ENCODE peak calls at places on chromosomes 4 and X, in five cellular contexts. One of them, this sample, is unnamed.

GRCh38 chr4:472881-473574 is 25.9 kb downstream of the ZNF721 start:
- DNase-seq in pancreas: no peak
- DNase-seq in left ventricle myocardium inferior: no peak
- DNase-seq in CD4-positive, alpha-beta memory T cell: no peak
- DNase-seq in mesenchymal stem cell: peak; percentile 37
- DNase-seq in this sample: no peak

GRCh38 chrX:27336466-27337091 is 126.6 kb downstream of the PPP4R3C start:
- DNase-seq in CD4-positive, alpha-beta memory T cell: no peak
- DNase-seq in mesenchymal stem cell: peak; percentile 0
- DNase-seq in pancreas: peak; percentile 76
- DNase-seq in left ventricle myocardium inferior: no peak
- DNase-seq in this sample: peak; percentile 16

GRCh38 chrX:48468247-48468671 is 1.8 kb downstream of the SLC38A5 start:
- DNase-seq in left ventricle myocardium inferior: no peak
- DNase-seq in pancreas: peak; percentile 76
- DNase-seq in CD4-positive, alpha-beta memory T cell: no peak
- DNase-seq in mesenchymal stem cell: no peak
- DNase-seq in this sample: no peak

GRCh38 chr4:16195209-16195608 is 31.1 kb downstream of the TAPT1 start:
- DNase-seq in pancreas: no peak
- DNase-seq in CD4-positive, alpha-beta memory T cell: no peak
- DNase-seq in left ventricle myocardium inferior: no peak
- DNase-seq in mesenchymal stem cell: no peak
- DNase-seq in this sample: no peak

GRCh38 chr4:183438458-183439113 is 5.8 kb upstream of the CDKN2AIP start:
- DNase-seq in mesenchymal stem cell: peak; percentile 76
- DNase-seq in left ventricle myocardium inferior: no peak
- DNase-seq in pancreas: no peak
- DNase-seq in CD4-positive, alpha-beta memory T cell: no peak
- DNase-seq in this sample: no peak

GRCh38 chrX:120450163-120450562 is 18.9 kb downstream of the LAMP2 start:
- DNase-seq in CD4-positive, alpha-beta memory T cell: peak; percentile 6
- DNase-seq in left ventricle myocardium inferior: no peak
- DNase-seq in pancreas: no peak
- DNase-seq in mesenchymal stem cell: no peak
- DNase-seq in this sample: no peak

GRCh38 chr4:41799126-41799525 is 50.6 kb upstream of the PHOX2B start:
- DNase-seq in CD4-positive, alpha-beta memory T cell: no peak
- DNase-seq in pancreas: no peak
- DNase-seq in mesenchymal stem cell: no peak
- DNase-seq in left ventricle myocardium inferior: no peak
- DNase-seq in this sample: no peak

GRCh38 chr4:84146300-84146942 is 352.7 kb downstream of the NKX6-1 start:
- DNase-seq in left ventricle myocardium inferior: no peak
- DNase-seq in pancreas: no peak
- DNase-seq in mesenchymal stem cell: no peak
- DNase-seq in CD4-positive, alpha-beta memory T cell: no peak
- DNase-seq in this sample: no peak

GRCh38 chrX:6645216-6645615 is 110.3 kb upstream of the VCX3A start:
- DNase-seq in pancreas: no peak
- DNase-seq in mesenchymal stem cell: no peak
- DNase-seq in CD4-positive, alpha-beta memory T cell: no peak
- DNase-seq in left ventricle myocardium inferior: no peak
- DNase-seq in this sample: no peak

GRCh38 chr4:124212835-124213640 is 499.5 kb downstream of the ANKRD50 start:
- DNase-seq in mesenchymal stem cell: peak; percentile 40
- DNase-seq in CD4-positive, alpha-beta memory T cell: no peak
- DNase-seq in pancreas: no peak
- DNase-seq in left ventricle myocardium inferior: no peak
- DNase-seq in this sample: no peak

GRCh38 chr4:7535094-7535493 is 100.4 kb upstream of the PSAPL1 start:
- DNase-seq in CD4-positive, alpha-beta memory T cell: no peak
- DNase-seq in pancreas: no peak
- DNase-seq in mesenchymal stem cell: no peak
- DNase-seq in left ventricle myocardium inferior: no peak
- DNase-seq in this sample: no peak
- H3K27me3 ChIP-seq in CD4-positive, alpha-beta memory T cell: no peaks in the 10 kb centered on the region
- H3K27me3 ChIP-seq in pancreas: no peaks in the 10 kb centered on the region
- H3K27me3 ChIP-seq in mesenchymal stem cell: peaks cover 6% of the 10 kb centered on the region
- H3K27me3 ChIP-seq in left ventricle myocardium inferior: peaks cover 23% of the 10 kb centered on the region
- H3K27me3 ChIP-seq in this sample: no peaks in the 10 kb centered on the region

GRCh38 chrX:55056820-55057690 is 17.8 kb upstream of the PAGE2B start:
- DNase-seq in CD4-positive, alpha-beta memory T cell: peak; percentile 28
- DNase-seq in left ventricle myocardium inferior: no peak
- DNase-seq in pancreas: no peak
- DNase-seq in mesenchymal stem cell: peak; percentile 60
- DNase-seq in this sample: no peak
- H3K27ac ChIP-seq in CD4-positive, alpha-beta memory T cell: no peak overlapping the region
- H3K27ac ChIP-seq in left ventricle myocardium inferior: no peak overlapping the region
- H3K27ac ChIP-seq in pancreas: no peak overlapping the region
- H3K27ac ChIP-seq in mesenchymal stem cell: no peak overlapping the region
- H3K27ac ChIP-seq in this sample: no peak overlapping the region

DNA sequence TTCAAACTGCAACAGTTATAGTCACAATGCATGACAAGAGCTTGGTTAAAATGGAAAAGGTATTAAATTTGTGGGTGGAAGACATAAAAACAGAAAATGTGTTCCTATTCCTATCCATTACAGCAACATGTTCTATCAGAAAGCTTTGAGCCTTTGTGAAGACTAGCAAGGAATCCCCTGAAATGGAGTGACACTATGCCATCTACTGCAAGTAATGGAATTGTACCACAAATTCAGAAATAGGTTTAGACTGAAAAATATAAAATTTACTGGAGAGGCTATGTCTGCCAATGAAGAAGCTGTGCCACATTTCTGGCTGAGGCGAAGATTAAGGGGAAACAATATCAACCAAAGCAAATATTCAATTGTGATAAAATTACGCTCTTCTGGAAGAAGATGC is 247.9 kb downstream of the ADAM29 start:
- DNase-seq in mesenchymal stem cell: no peak
- DNase-seq in pancreas: no peak
- DNase-seq in CD4-positive, alpha-beta memory T cell: no peak
- DNase-seq in left ventricle myocardium inferior: no peak
- DNase-seq in this sample: no peak
- H3K9me3 ChIP-seq in mesenchymal stem cell: no peaks in the 10 kb centered on the region
- H3K9me3 ChIP-seq in pancreas: no peaks in the 10 kb centered on the region
- H3K9me3 ChIP-seq in CD4-positive, alpha-beta memory T cell: no peaks in the 10 kb centered on the region
- H3K9me3 ChIP-seq in left ventricle myocardium inferior: peaks cover 3% of the 10 kb centered on the region
- H3K9me3 ChIP-seq in this sample: no peaks in the 10 kb centered on the region

DNA sequence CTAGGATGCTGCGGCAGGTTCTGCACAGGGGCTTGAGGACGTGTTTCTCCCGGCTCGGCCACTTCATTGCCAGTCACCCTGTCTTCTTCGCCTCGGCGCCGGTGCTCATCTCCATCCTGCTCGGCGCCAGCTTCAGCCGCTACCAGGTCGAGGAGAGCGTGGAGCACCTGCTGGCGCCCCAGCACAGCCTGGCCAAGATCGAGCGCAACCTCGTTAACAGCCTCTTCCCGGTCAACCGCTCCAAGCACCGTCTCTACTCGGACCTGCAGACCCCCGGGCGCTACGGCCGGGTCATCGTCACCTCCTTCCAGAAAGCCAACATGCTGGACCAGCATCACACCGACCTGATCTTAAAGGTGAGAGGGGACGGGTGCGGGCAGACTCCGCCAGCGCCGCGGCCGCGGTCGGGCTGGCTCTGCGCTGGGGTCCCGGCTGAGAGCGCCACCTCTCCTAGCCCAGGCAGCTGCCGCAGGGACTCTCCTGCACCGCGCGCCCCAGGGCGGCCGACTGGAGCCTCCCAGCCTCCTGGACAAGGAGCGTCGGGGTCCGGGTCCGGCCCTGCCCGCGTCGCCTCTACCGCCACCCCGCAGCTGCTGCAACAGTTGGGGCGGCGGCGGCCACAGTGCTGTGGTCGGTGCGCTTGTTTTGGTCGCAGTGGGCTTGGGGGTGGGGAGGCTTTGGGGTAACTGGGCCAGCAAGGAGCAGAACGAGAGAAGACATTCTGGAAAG is 386 bp downstream of the PTCHD1 start:
- DNase-seq in CD4-positive, alpha-beta memory T cell: no peak
- DNase-seq in pancreas: peak; percentile 63
- DNase-seq in left ventricle myocardium inferior: no peak
- DNase-seq in mesenchymal stem cell: no peak
- DNase-seq in this sample: no peak
- H3K27me3 ChIP-seq in CD4-positive, alpha-beta memory T cell: no peaks in the 10 kb centered on the region
- H3K27me3 ChIP-seq in pancreas: peaks cover 9% of the 10 kb centered on the region
- H3K27me3 ChIP-seq in left ventricle myocardium inferior: peaks cover 77% of the 10 kb centered on the region
- H3K27me3 ChIP-seq in mesenchymal stem cell: peaks cover 74% of the 10 kb centered on the region
- H3K27me3 ChIP-seq in this sample: peaks cover 2% of the 10 kb centered on the region

GRCh38 chr4:38909015-38909414 is 41.4 kb downstream of the FAM114A1 start:
- DNase-seq in left ventricle myocardium inferior: no peak
- DNase-seq in CD4-positive, alpha-beta memory T cell: no peak
- DNase-seq in pancreas: no peak
- DNase-seq in mesenchymal stem cell: no peak
- DNase-seq in this sample: no peak

GRCh38 chr4:38920186-38920585 is 52.6 kb downstream of the FAM114A1 start:
- DNase-seq in left ventricle myocardium inferior: no peak
- DNase-seq in CD4-positive, alpha-beta memory T cell: no peak
- DNase-seq in pancreas: no peak
- DNase-seq in mesenchymal stem cell: no peak
- DNase-seq in this sample: no peak

GRCh38 chr4:38917481-38918025 is 49.9 kb downstream of the FAM114A1 start:
- DNase-seq in CD4-positive, alpha-beta memory T cell: no peak
- DNase-seq in pancreas: no peak
- DNase-seq in left ventricle myocardium inferior: no peak
- DNase-seq in mesenchymal stem cell: no peak
- DNase-seq in this sample: no peak

GRCh38 chr4:38911257-38911656 is 43.7 kb downstream of the FAM114A1 start:
- DNase-seq in CD4-positive, alpha-beta memory T cell: no peak
- DNase-seq in pancreas: no peak
- DNase-seq in left ventricle myocardium inferior: no peak
- DNase-seq in mesenchymal stem cell: no peak
- DNase-seq in this sample: no peak

GRCh38 chr4:38914859-38915258 is 47.3 kb downstream of the FAM114A1 start:
- DNase-seq in mesenchymal stem cell: no peak
- DNase-seq in pancreas: no peak
- DNase-seq in left ventricle myocardium inferior: no peak
- DNase-seq in CD4-positive, alpha-beta memory T cell: no peak
- DNase-seq in this sample: no peak
- H3K27ac ChIP-seq in mesenchymal stem cell: peak overlapping the region; percentile 39
- H3K27ac ChIP-seq in pancreas: no peak overlapping the region
- H3K27ac ChIP-seq in left ventricle myocardium inferior: no peak overlapping the region
- H3K27ac ChIP-seq in CD4-positive, alpha-beta memory T cell: no peak overlapping the region
- H3K27ac ChIP-seq in this sample: no peak overlapping the region

GRCh38 chr4:38923746-38924145 is 56.1 kb downstream of the FAM114A1 start:
- DNase-seq in pancreas: no peak
- DNase-seq in mesenchymal stem cell: no peak
- DNase-seq in CD4-positive, alpha-beta memory T cell: no peak
- DNase-seq in left ventricle myocardium inferior: no peak
- DNase-seq in this sample: no peak
- H3K9me3 ChIP-seq in pancreas: no peaks in the 10 kb centered on the region
- H3K9me3 ChIP-seq in mesenchymal stem cell: no peaks in the 10 kb centered on the region
- H3K9me3 ChIP-seq in CD4-positive, alpha-beta memory T cell: no peaks in the 10 kb centered on the region
- H3K9me3 ChIP-seq in left ventricle myocardium inferior: no peaks in the 10 kb centered on the region
- H3K9me3 ChIP-seq in this sample: no peaks in the 10 kb centered on the region

DNA sequence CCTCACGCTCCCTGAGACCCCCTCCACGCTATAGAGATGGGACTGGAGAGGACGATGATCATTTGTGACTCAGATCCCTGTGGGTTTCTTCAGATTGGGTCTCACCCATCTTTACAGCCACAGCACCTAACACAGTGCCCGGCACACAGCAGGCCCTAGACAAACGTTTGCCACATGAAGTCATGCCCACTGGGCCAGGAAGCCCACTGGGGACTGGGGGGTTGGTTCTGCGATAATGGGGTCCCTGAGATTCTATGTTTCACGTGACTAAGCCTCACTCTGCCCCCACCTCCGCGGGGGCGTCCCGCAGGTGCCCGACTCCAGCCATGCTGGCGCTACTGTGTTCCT is 3.8 kb downstream of the SOD3 start:
- DNase-seq in CD4-positive, alpha-beta memory T cell: no peak
- DNase-seq in pancreas: no peak
- DNase-seq in left ventricle myocardium inferior: no peak
- DNase-seq in mesenchymal stem cell: no peak
- DNase-seq in this sample: no peak
- H3K27me3 ChIP-seq in CD4-positive, alpha-beta memory T cell: peaks cover 9% of the 10 kb centered on the region
- H3K27me3 ChIP-seq in pancreas: no peaks in the 10 kb centered on the region
- H3K27me3 ChIP-seq in left ventricle myocardium inferior: peaks cover 32% of the 10 kb centered on the region
- H3K27me3 ChIP-seq in mesenchymal stem cell: no peaks in the 10 kb centered on the region
- H3K27me3 ChIP-seq in this sample: peaks cover 20% of the 10 kb centered on the region

GRCh38 chrX:45788315-45788714 is 587.6 kb upstream of the DIPK2B start:
- DNase-seq in left ventricle myocardium inferior: no peak
- DNase-seq in CD4-positive, alpha-beta memory T cell: no peak
- DNase-seq in mesenchymal stem cell: no peak
- DNase-seq in pancreas: no peak
- DNase-seq in this sample: no peak
- H3K27ac ChIP-seq in left ventricle myocardium inferior: peak overlapping the region; percentile 72
- H3K27ac ChIP-seq in CD4-positive, alpha-beta memory T cell: no peak overlapping the region
- H3K27ac ChIP-seq in mesenchymal stem cell: peak overlapping the region; percentile 38
- H3K27ac ChIP-seq in pancreas: no peak overlapping the region
- H3K27ac ChIP-seq in this sample: no peak overlapping the region

GRCh38 chrX:2351999-2352995 is 148.5 kb downstream of the DHRSX start:
- DNase-seq in left ventricle myocardium inferior: no peak
- DNase-seq in mesenchymal stem cell: peak; percentile 96
- DNase-seq in pancreas: no peak
- DNase-seq in CD4-positive, alpha-beta memory T cell: no peak
- DNase-seq in this sample: no peak
- H3K9me3 ChIP-seq in left ventricle myocardium inferior: peaks cover 9% of the 10 kb centered on the region
- H3K9me3 ChIP-seq in mesenchymal stem cell: no peaks in the 10 kb centered on the region
- H3K9me3 ChIP-seq in pancreas: no peaks in the 10 kb centered on the region
- H3K9me3 ChIP-seq in CD4-positive, alpha-beta memory T cell: no peaks in the 10 kb centered on the region
- H3K9me3 ChIP-seq in this sample: no peaks in the 10 kb centered on the region

GRCh38 chr4:7233006-7233580 is 40.8 kb downstream of the SORCS2 start:
- DNase-seq in pancreas: no peak
- DNase-seq in left ventricle myocardium inferior: no peak
- DNase-seq in mesenchymal stem cell: no peak
- DNase-seq in CD4-positive, alpha-beta memory T cell: no peak
- DNase-seq in this sample: no peak
- H3K27me3 ChIP-seq in pancreas: no peaks in the 10 kb centered on the region
- H3K27me3 ChIP-seq in left ventricle myocardium inferior: peaks cover 7% of the 10 kb centered on the region
- H3K27me3 ChIP-seq in mesenchymal stem cell: peaks cover 19% of the 10 kb centered on the region
- H3K27me3 ChIP-seq in CD4-positive, alpha-beta memory T cell: no peaks in the 10 kb centered on the region
- H3K27me3 ChIP-seq in this sample: no peaks in the 10 kb centered on the region

This sample was measured in iPS DF 6.9.